ENCODE peak calls at places on chromosomes 6 and 20, in seven cellular contexts. D is amniotic stem cell; H is GM04504; R is NCI-H460; J is sciatic nerve; V is KG1; L is stimulated activated CD8-positive, alpha-beta memory T cell treated with anti-CD3 and anti-CD28 coated beads, Interleukin-2, amount 100 ng/mL, for 1 hour. U is an unnamed sample.

GRCh38 chr20:9225879-9226278 is 157.0 kb downstream of the PLCB4 start:
- DNase-seq in L (no peak), J (no peak), R (no peak), H (no peak), V (no peak), D (no peak), U (no peak)

GRCh38 chr6:90610671-90611542 is 24.0 kb upstream of the MAP3K7 start:
- DNase-seq in L (no peak), J (peak), V (no peak), H (no peak), D (no peak), R (no peak), U (no peak)

GRCh38 chr6:167150815-167151557 is 6.8 kb downstream of the GPR31 start:
- DNase-seq in R (no peak), D (no peak), L (no peak), H (no peak), J (no peak), V (no peak), U (no peak)

GRCh38 chr6:41036601-41037000 is 2.4 kb downstream of the UNC5CL start:
- DNase-seq in H (no peak), L (no peak), V (no peak), D (no peak), R (no peak), J (no peak), U (no peak)

GRCh38 chr20:38423541-38423940 is 11.6 kb downstream of the SNHG17 start:
- DNase-seq in L (no peak), V (no peak), J (no peak), D (no peak), H (no peak), R (no peak), U (no peak)

GRCh38 chr20:60695223-60695622 is 556.8 kb upstream of the CDH4 start:
- DNase-seq in J (no peak), L (no peak), D (no peak), R (no peak), V (no peak), H (peak), U (no peak)

GRCh38 chr20:39946053-39946810 is 742.8 kb downstream of the MAFB start:
- DNase-seq in H (no peak), L (no peak), R (no peak), D (no peak), J (no peak), V (no peak), U (no peak)

GRCh38 chr20:58213112-58213511 is 15.3 kb downstream of the ANKRD60 start:
- DNase-seq in V (no peak), D (no peak), H (no peak), J (no peak), L (no peak), R (no peak), U (no peak)

GRCh38 chr20:56933331-56933698 is 304.2 kb downstream of the TFAP2C start:
- DNase-seq in J (no peak), H (no peak), R (no peak), V (no peak), D (no peak), L (no peak), U (no peak)

GRCh38 chr6:45212976-45213375 is 115.2 kb upstream of the RUNX2 start:
- DNase-seq in V (no peak), D (no peak), H (no peak), L (no peak), J (no peak), R (no peak), U (no peak)

U was measured in AML-193.